ENCODE peak calls at places on chromosomes 13 and 19, in four cellular contexts. One of them, this sample, is unnamed. For H3K4me1, the result is how much of the 10 kb centered on the place peaks cover.

GRCh38 chr13:23609414-23610186 is 39.4 kb downstream of the TNFRSF19 start:
- DNase-seq in A549: no peak
- DNase-seq in GM23248: peak
- DNase-seq in left lung: peak
- DNase-seq in this sample: no peak

GRCh38 chr13:98496239-98496668 is 80.7 kb downstream of the STK24 start:
- DNase-seq in A549: no peak
- DNase-seq in GM23248: peak
- DNase-seq in left lung: no peak
- DNase-seq in this sample: no peak

GRCh38 chr13:79386125-79386822 is 19.8 kb downstream of the RBM26 start:
- DNase-seq in A549: no peak
- DNase-seq in GM23248: peak
- DNase-seq in left lung: no peak
- DNase-seq in this sample: no peak

GRCh38 chr19:8413593-8413923 is 453 bp downstream of the MARCHF2 start:
- DNase-seq in A549: no peak
- DNase-seq in GM23248: peak
- DNase-seq in left lung: no peak
- DNase-seq in this sample: no peak

GRCh38 chr13:109408596-109409382 is 377.6 kb downstream of the IRS2 start:
- DNase-seq in A549: no peak
- DNase-seq in GM23248: no peak
- DNase-seq in left lung: no peak
- DNase-seq in this sample: peak

GRCh38 chr13:30870916-30871712 is 35.0 kb upstream of the MEDAG start:
- DNase-seq in A549: no peak
- DNase-seq in GM23248: no peak
- DNase-seq in left lung: no peak
- DNase-seq in this sample: no peak

GRCh38 chr13:59409211-59409610 is 754.5 kb downstream of the DIAPH3 start:
- DNase-seq in A549: no peak
- DNase-seq in GM23248: no peak
- DNase-seq in left lung: no peak
- DNase-seq in this sample: no peak

GRCh38 chr13:108342369-108343289 is 73.1 kb downstream of the TNFSF13B start:
- DNase-seq in A549: peak
- DNase-seq in GM23248: peak
- DNase-seq in left lung: no peak
- DNase-seq in this sample: peak

GRCh38 chr13:25018729-25019115 is 77.2 kb upstream of the PABPC3 start:
- DNase-seq in A549: peak
- DNase-seq in GM23248: no peak
- DNase-seq in left lung: no peak
- DNase-seq in this sample: no peak

GRCh38 chr19:15200575-15201364 is at the start of gene NOTCH3:
- DNase-seq in A549: no peak
- DNase-seq in GM23248: peak
- DNase-seq in left lung: no peak
- DNase-seq in this sample: peak

GRCh38 chr13:109665211-109665610 is 121.2 kb downstream of the IRS2 start:
- DNase-seq in A549: no peak
- DNase-seq in GM23248: no peak
- DNase-seq in left lung: no peak
- DNase-seq in this sample: no peak

GRCh38 chr13:109744512-109745051 is 41.8 kb downstream of the IRS2 start:
- DNase-seq in A549: no peak
- DNase-seq in GM23248: no peak
- DNase-seq in left lung: no peak
- DNase-seq in this sample: no peak

GRCh38 chr13:112783946-112784500 is 94.2 kb downstream of the ATP11A start:
- DNase-seq in A549: no peak
- DNase-seq in GM23248: no peak
- DNase-seq in left lung: peak
- DNase-seq in this sample: no peak

GRCh38 chr19:45405435-45406164 is 731 bp upstream of the PPP1R13L start:
- DNase-seq in A549: peak
- DNase-seq in GM23248: peak
- DNase-seq in left lung: peak
- DNase-seq in this sample: peak

GRCh38 chr13:77207943-77208342 is 119.0 kb downstream of the MYCBP2 start:
- DNase-seq in A549: no peak
- DNase-seq in GM23248: peak
- DNase-seq in left lung: no peak
- DNase-seq in this sample: no peak

GRCh38 chr19:47511128-47511517 is 3.7 kb downstream of the NAPA start:
- DNase-seq in A549: no peak
- DNase-seq in GM23248: peak
- DNase-seq in left lung: no peak
- DNase-seq in this sample: no peak
- H3K4me1 ChIP-seq in A549: under half
- H3K4me1 ChIP-seq in GM23248: under half
- H3K4me1 ChIP-seq in left lung: half or more
- H3K4me1 ChIP-seq in this sample: under half

GRCh38 chr13:33278923-33279322 is 6.6 kb downstream of the STARD13 start:
- DNase-seq in A549: no peak
- DNase-seq in GM23248: no peak
- DNase-seq in left lung: no peak
- DNase-seq in this sample: no peak

GRCh38 chr13:33276581-33276980 is 9.0 kb downstream of the STARD13 start:
- DNase-seq in A549: no peak
- DNase-seq in GM23248: no peak
- DNase-seq in left lung: no peak
- DNase-seq in this sample: no peak

GRCh38 chr13:33277351-33277750 is 8.2 kb downstream of the STARD13 start:
- DNase-seq in A549: no peak
- DNase-seq in GM23248: no peak
- DNase-seq in left lung: no peak
- DNase-seq in this sample: no peak

GRCh38 chr13:33279414-33279813 is 6.1 kb downstream of the STARD13 start:
- DNase-seq in A549: peak
- DNase-seq in GM23248: peak
- DNase-seq in left lung: no peak
- DNase-seq in this sample: no peak

DNA sequence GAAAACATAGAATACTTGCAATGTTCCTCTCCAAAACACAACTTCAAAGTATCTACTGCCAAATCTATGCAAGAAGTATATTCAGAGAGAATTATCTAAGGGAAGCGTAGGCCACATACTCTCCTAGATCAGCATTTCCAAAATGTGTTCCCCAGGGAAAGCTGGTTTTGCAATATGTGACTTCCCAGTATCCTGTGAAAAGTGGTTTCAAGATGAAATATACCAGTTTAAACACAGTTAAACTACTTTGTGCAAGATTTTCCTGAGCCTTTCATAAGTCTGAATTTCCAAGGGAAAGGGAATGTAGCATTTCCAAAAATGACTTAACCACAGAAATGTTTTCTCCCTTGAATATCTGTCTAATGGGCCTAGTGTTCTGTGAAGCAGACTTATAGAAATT is 7.6 kb downstream of the STARD13 start:
- DNase-seq in A549: no peak
- DNase-seq in GM23248: no peak
- DNase-seq in left lung: no peak
- DNase-seq in this sample: no peak
- H3K27ac ChIP-seq in A549: peak
- H3K27ac ChIP-seq in GM23248: peak
- H3K27ac ChIP-seq in left lung: peak
- H3K27ac ChIP-seq in this sample: no peak

GRCh38 chr13:40681341-40682051 is 15.1 kb upstream of the FOXO1 start:
- DNase-seq in A549: no peak
- DNase-seq in GM23248: no peak
- DNase-seq in left lung: no peak
- DNase-seq in this sample: no peak
- H3K4me1 ChIP-seq in A549: under half
- H3K4me1 ChIP-seq in GM23248: under half
- H3K4me1 ChIP-seq in left lung: under half
- H3K4me1 ChIP-seq in this sample: under half

GRCh38 chr19:58497634-58498170 is 14.1 kb downstream of the SLC27A5 start:
- DNase-seq in A549: no peak
- DNase-seq in GM23248: no peak
- DNase-seq in left lung: no peak
- DNase-seq in this sample: no peak

GRCh38 chr19:58500242-58500641 is 11.6 kb downstream of the SLC27A5 start:
- DNase-seq in A549: no peak
- DNase-seq in GM23248: no peak
- DNase-seq in left lung: no peak
- DNase-seq in this sample: no peak

GRCh38 chr19:58498316-58499020 is 13.3 kb downstream of the SLC27A5 start:
- DNase-seq in A549: no peak
- DNase-seq in GM23248: no peak
- DNase-seq in left lung: no peak
- DNase-seq in this sample: no peak

GRCh38 chr19:58499021-58499927 is 12.5 kb downstream of the SLC27A5 start:
- DNase-seq in A549: peak
- DNase-seq in GM23248: peak
- DNase-seq in left lung: peak
- DNase-seq in this sample: peak
- H3K27ac ChIP-seq in A549: peak
- H3K27ac ChIP-seq in GM23248: peak
- H3K27ac ChIP-seq in left lung: peak
- H3K27ac ChIP-seq in this sample: peak

DNA sequence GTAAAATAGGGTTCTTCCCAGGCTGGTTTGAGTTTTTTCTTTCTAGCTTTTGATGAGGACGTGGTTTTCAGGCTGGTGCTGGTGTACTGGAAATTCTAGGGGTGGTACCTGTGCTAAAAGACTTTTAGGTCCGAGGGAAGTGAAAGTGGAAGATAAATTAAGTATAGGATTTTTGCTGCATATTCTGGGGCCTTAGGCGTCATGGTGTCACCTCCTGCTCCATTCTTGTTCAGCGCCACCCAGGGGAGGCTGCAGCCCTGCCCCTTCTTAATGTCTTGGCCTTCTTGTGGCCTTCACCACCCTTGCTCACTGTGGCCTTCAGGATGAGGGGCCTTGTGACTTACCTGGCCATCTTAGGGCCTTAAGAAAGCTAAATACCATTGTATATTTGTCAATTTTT is 12.4 kb downstream of the ZNF552 start:
- DNase-seq in A549: no peak
- DNase-seq in GM23248: no peak
- DNase-seq in left lung: no peak
- DNase-seq in this sample: no peak
- H3K4me1 ChIP-seq in A549: under half
- H3K4me1 ChIP-seq in GM23248: under half
- H3K4me1 ChIP-seq in left lung: half or more
- H3K4me1 ChIP-seq in this sample: under half

GRCh38 chr13:49567501-49567900 is 17.9 kb downstream of the RCBTB1 start:
- DNase-seq in A549: no peak
- DNase-seq in GM23248: no peak
- DNase-seq in left lung: no peak
- DNase-seq in this sample: no peak
- H3K27ac ChIP-seq in A549: no peak
- H3K27ac ChIP-seq in GM23248: no peak
- H3K27ac ChIP-seq in left lung: no peak
- H3K27ac ChIP-seq in this sample: no peak

This sample was measured in cardiac muscle cell.